ENCODE peak calls at places on chromosomes 2 and 18, in ten cellular contexts. K is AG09309, H is osteoblast, E is thoracic aorta, I is lower lobe of right lung, J is MM.1S, P is colonic mucosa, S is adrenal gland, Y is neural progenitor cell, A is heart left ventricle. O is an unnamed sample.

GRCh38 chr2:172442072-172442895 is 14.9 kb downstream of the ITGA6 start:
- DNase-seq in H (peak; percentile 82), E (no peak), P (peak; percentile 88), Y (peak; percentile 36), A (peak; percentile 62), S (no peak), I (no peak), J (no peak), K (peak; percentile 74), O (peak; percentile 41)

GRCh38 chr18:42033137-42033810 is 78.2 kb downstream of the PIK3C3 start:
- DNase-seq in Y (no peak), H (no peak), K (no peak), A (no peak), P (no peak), I (no peak), S (no peak), E (no peak), J (no peak), O (no peak)

GRCh38 chr18:23301971-23302370 is 151.1 kb upstream of the RIOK3 start:
- DNase-seq in H (no peak), P (no peak), E (no peak), S (no peak), K (no peak), A (no peak), I (no peak), Y (no peak), J (no peak), O (no peak)

GRCh38 chr2:88452980-88453582 is 588 bp upstream of the FOXI3 start:
- DNase-seq in I (no peak), K (no peak), Y (peak; percentile 64), S (no peak), P (no peak), E (no peak), J (peak; percentile 46), H (no peak), A (no peak), O (no peak)

GRCh38 chr2:107412209-107412904 is 414.3 kb upstream of the RGPD4 start:
- DNase-seq in Y (no peak), K (no peak), I (no peak), S (no peak), J (no peak), H (peak; percentile 73), P (no peak), A (no peak), E (no peak), O (no peak)

GRCh38 chr18:12009581-12010140 is 28.4 kb downstream of the IMPA2 start:
- DNase-seq in K (no peak), E (no peak), S (no peak), A (no peak), I (no peak), H (no peak), P (no peak), J (no peak), Y (no peak), O (no peak)

GRCh38 chr2:112692914-112693313 is 27.9 kb upstream of the NT5DC4 start:
- DNase-seq in Y (no peak), A (no peak), P (no peak), J (no peak), H (no peak), E (no peak), I (no peak), S (no peak), K (no peak), O (no peak)

GRCh38 chr2:37085731-37086147 is 1.4 kb downstream of the GPATCH11 start:
- DNase-seq in E (no peak), S (no peak), P (no peak), J (no peak), H (peak; percentile 66), I (no peak), K (peak; percentile 28), A (no peak), Y (no peak), O (peak; percentile 16)

GRCh38 chr2:235050992-235051351 is 99.2 kb downstream of the SH3BP4 start:
- DNase-seq in H (peak; percentile 94), E (peak; percentile 86), I (peak; percentile 88), Y (peak; percentile 41), S (peak; percentile 85), P (peak; percentile 92), K (peak; percentile 85), J (no peak), A (peak; percentile 97), O (peak; percentile 66)

GRCh38 chr2:41989503-41990180 is 58.2 kb upstream of the PKDCC start:
- DNase-seq in E (no peak), I (no peak), A (no peak), H (no peak), K (no peak), J (no peak), S (no peak), P (no peak), Y (peak; percentile 32), O (no peak)

GRCh38 chr2:222964632-222965031 is 87.4 kb upstream of the KCNE4 start:
- DNase-seq in E (no peak), S (no peak), I (no peak), K (no peak), P (no peak), H (no peak), A (no peak), J (no peak), Y (no peak), O (no peak)

GRCh38 chr18:78972930-78973331 is 6.7 kb upstream of the SALL3 start:
- DNase-seq in K (no peak), I (no peak), Y (peak; percentile 29), P (no peak), E (no peak), S (no peak), A (no peak), H (peak; percentile 66), J (no peak), O (no peak)

GRCh38 chr18:78975699-78976098 is 3.9 kb upstream of the SALL3 start:
- DNase-seq in J (no peak), A (no peak), H (peak; percentile 71), K (no peak), I (no peak), P (no peak), S (no peak), Y (no peak), E (no peak), O (no peak)

GRCh38 chr18:78973357-78974083 is 6.1 kb upstream of the SALL3 start:
- DNase-seq in A (no peak), J (no peak), H (peak; percentile 74), K (no peak), S (no peak), I (no peak), Y (peak; percentile 25), P (no peak), E (no peak), O (no peak)

GRCh38 chr18:78975282-78975681 is 4.3 kb upstream of the SALL3 start:
- DNase-seq in E (no peak), K (no peak), J (no peak), Y (peak; percentile 18), I (no peak), S (no peak), H (peak; percentile 73), A (no peak), P (no peak), O (no peak)

DNA sequence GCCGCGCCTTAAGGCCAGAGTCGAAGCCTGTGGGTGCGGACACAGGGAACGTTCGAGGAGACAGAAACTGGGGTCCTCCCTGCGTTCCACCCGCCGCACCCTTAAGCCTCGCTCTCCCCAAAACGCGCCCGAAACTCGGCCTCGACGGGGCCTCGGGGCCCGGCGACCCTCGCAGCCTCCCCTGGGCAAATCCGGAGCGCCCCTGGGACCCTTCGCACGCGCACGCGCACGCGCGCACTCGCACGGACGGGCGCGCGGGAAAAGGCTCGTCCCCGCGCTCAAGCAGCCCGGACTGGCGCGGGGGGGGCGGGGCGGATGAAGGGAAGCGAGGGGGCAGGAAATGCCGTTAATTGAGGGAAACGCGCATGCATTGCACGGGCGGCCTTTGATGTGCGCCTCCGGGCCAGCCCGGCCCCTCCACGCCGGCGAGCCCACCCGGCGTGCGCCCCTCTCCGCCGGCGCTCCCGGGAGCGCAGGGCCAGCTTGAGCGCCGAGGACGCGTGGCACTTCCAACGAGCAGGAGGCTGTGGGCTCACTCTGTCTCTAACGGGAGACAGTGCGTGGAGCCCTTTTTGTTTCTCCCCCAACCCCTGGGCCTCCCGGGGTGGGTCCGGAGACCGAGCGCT is 5.4 kb upstream of the SALL3 start:
- DNase-seq in Y (peak; percentile 62), H (peak; percentile 83), E (no peak), I (no peak), J (no peak), S (no peak), K (no peak), P (no peak), A (no peak), O (no peak)
- H3K4me3 ChIP-seq in Y (peak overlapping the region; percentile 51), H (no peak overlapping the region), E (peak overlapping the region; percentile 16), I (peak overlapping the region; percentile 3), J (no peak overlapping the region), S (no peak overlapping the region), K (no peak overlapping the region), P (no peak overlapping the region), A (no peak overlapping the region), O (no peak overlapping the region)

DNA sequence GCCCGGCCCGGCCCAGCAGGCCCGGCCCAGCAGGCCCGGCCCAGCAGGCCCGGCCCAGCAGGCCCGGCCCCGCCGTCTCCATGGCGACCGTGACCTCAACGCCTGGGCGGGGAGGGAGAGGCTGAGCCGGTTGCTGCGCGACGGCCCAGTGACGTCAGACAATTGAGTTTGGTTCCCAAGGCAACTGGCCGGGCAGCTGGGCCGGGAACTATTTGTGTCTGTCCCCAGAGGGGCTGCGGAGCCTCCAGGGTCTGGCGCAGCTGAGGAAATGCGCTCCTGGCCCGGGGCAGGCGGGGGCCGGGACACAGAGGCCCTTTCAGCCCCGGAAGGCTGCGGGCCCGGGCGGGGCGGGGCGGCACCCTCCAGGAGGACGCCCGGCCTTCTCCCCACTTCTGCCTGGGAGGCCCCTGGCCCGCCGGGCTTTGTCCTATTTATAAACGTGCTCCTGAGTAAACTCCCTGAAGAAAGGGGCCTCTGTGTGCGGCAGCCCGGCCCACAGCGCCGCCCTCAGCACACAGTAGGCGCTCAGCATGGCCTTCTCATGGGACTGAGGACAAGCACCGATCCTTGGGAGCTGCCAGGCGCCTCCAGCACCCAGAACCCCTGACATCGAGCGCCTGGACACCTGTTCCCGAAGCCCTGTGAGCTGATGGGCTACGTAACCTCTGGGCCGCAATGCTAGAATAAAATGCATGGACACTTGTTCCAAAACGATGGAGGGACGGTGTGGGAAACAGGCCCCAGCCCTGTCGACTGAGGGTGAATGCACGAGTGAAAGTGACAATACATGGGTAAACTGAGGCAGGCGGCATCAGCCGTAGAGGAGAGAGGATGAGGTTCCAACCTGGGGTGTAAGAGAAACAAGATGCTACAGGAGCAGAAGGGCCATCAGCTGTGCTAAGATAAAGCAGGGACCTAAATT is 12.3 kb downstream of the TEX44 start:
- DNase-seq in I (peak; percentile 99), J (peak; percentile 97), E (peak; percentile 96), A (peak; percentile 100), H (peak; percentile 100), Y (peak; percentile 100), S (peak; percentile 100), K (peak; percentile 85), P (peak; percentile 99), O (peak; percentile 65)
- TF ChIP-seq CTCF in I (no peak), J (no peak), E (no peak), A (no peak), H (no peak), Y (no peak), S (no peak), K (no peak), P (no peak), O (no peak)

GRCh38 chr2:40282428-40282827 is 169.5 kb downstream of the SLC8A1 start:
- DNase-seq in E (no peak), Y (no peak), P (no peak), J (no peak), S (no peak), H (no peak), K (no peak), I (no peak), A (no peak), O (no peak)
- H3K4me3 ChIP-seq in E (peak overlapping the region; percentile 62), Y (no peak overlapping the region), P (no peak overlapping the region), J (peak overlapping the region; percentile 39), S (peak overlapping the region; percentile 0), H (no peak overlapping the region), K (no peak overlapping the region), I (peak overlapping the region; percentile 20), A (no peak overlapping the region), O (no peak overlapping the region)

GRCh38 chr2:10900216-10901109 is 11.3 kb upstream of the KCNF1 start:
- DNase-seq in A (no peak), J (no peak), Y (no peak), H (peak; percentile 83), E (no peak), P (peak; percentile 69), K (no peak), S (no peak), I (no peak), O (no peak)
- TF ChIP-seq CTCF in A (no peak), J (peak; percentile 30), Y (peak; percentile 29), H (peak; percentile 40), E (no peak), P (no peak), K (peak; percentile 26), S (no peak), I (peak; percentile 12), O (peak; percentile 42)

O was measured in AG04449.